ENCODE peak calls at places on chromosome 7, in eight cellular contexts. One of them, this sample, is unnamed.

GRCh38 chr7:98974205-98974604 is 95.9 kb downstream of the TRRAP start:
- DNase-seq in IMR-90: no peak
- DNase-seq in GM12892: no peak
- DNase-seq in transverse colon: no peak
- DNase-seq in H1: no peak
- DNase-seq in adrenal gland: no peak
- DNase-seq in esophagus squamous epithelium: no peak
- DNase-seq in A549: no peak
- DNase-seq in this sample: no peak

GRCh38 chr7:2660359-2661095 is 27.5 kb upstream of the AMZ1 start:
- DNase-seq in A549: no peak
- DNase-seq in H1: peak; percentile 71
- DNase-seq in GM12892: no peak
- DNase-seq in adrenal gland: no peak
- DNase-seq in transverse colon: no peak
- DNase-seq in esophagus squamous epithelium: no peak
- DNase-seq in IMR-90: no peak
- DNase-seq in this sample: no peak

GRCh38 chr7:30662431-30662939 is 19.8 kb downstream of the CRHR2 start:
- DNase-seq in GM12892: no peak
- DNase-seq in A549: no peak
- DNase-seq in H1: no peak
- DNase-seq in adrenal gland: no peak
- DNase-seq in esophagus squamous epithelium: no peak
- DNase-seq in IMR-90: no peak
- DNase-seq in transverse colon: no peak
- DNase-seq in this sample: no peak

GRCh38 chr7:91310829-91311460 is 46.7 kb downstream of the FZD1 start:
- DNase-seq in H1: no peak
- DNase-seq in IMR-90: peak; percentile 52
- DNase-seq in esophagus squamous epithelium: no peak
- DNase-seq in adrenal gland: no peak
- DNase-seq in A549: no peak
- DNase-seq in transverse colon: peak; percentile 9
- DNase-seq in GM12892: no peak
- DNase-seq in this sample: no peak

GRCh38 chr7:80876894-80877414 is 41.9 kb downstream of the SEMA3C start:
- DNase-seq in GM12892: no peak
- DNase-seq in esophagus squamous epithelium: no peak
- DNase-seq in H1: no peak
- DNase-seq in adrenal gland: no peak
- DNase-seq in transverse colon: peak; percentile 37
- DNase-seq in A549: peak; percentile 62
- DNase-seq in IMR-90: peak; percentile 56
- DNase-seq in this sample: no peak

GRCh38 chr7:46494026-46494425 is 573.0 kb upstream of the IGFBP3 start:
- DNase-seq in A549: no peak
- DNase-seq in transverse colon: no peak
- DNase-seq in H1: no peak
- DNase-seq in adrenal gland: no peak
- DNase-seq in GM12892: no peak
- DNase-seq in esophagus squamous epithelium: no peak
- DNase-seq in IMR-90: peak; percentile 66
- DNase-seq in this sample: no peak

GRCh38 chr7:137933270-137934017 is 68.4 kb downstream of the CREB3L2 start:
- DNase-seq in GM12892: no peak
- DNase-seq in A549: no peak
- DNase-seq in transverse colon: no peak
- DNase-seq in esophagus squamous epithelium: no peak
- DNase-seq in IMR-90: peak; percentile 83
- DNase-seq in adrenal gland: no peak
- DNase-seq in H1: no peak
- DNase-seq in this sample: no peak

GRCh38 chr7:33444501-33444900 is 315.1 kb downstream of the BBS9 start:
- DNase-seq in esophagus squamous epithelium: no peak
- DNase-seq in IMR-90: peak; percentile 65
- DNase-seq in transverse colon: no peak
- DNase-seq in H1: no peak
- DNase-seq in GM12892: no peak
- DNase-seq in A549: no peak
- DNase-seq in adrenal gland: no peak
- DNase-seq in this sample: no peak

GRCh38 chr7:5773661-5774086 is 7.8 kb downstream of the RNF216 start:
- DNase-seq in H1: no peak
- DNase-seq in IMR-90: peak; percentile 89
- DNase-seq in esophagus squamous epithelium: no peak
- DNase-seq in GM12892: no peak
- DNase-seq in transverse colon: no peak
- DNase-seq in adrenal gland: peak; percentile 67
- DNase-seq in A549: peak; percentile 55
- DNase-seq in this sample: peak; percentile 67

GRCh38 chr7:50367098-50367497 is 62.6 kb downstream of the IKZF1 start:
- DNase-seq in transverse colon: no peak
- DNase-seq in adrenal gland: no peak
- DNase-seq in IMR-90: no peak
- DNase-seq in GM12892: no peak
- DNase-seq in A549: no peak
- DNase-seq in H1: no peak
- DNase-seq in esophagus squamous epithelium: no peak
- DNase-seq in this sample: no peak

GRCh38 chr7:121994625-121995410 is 121.9 kb downstream of the PTPRZ1 start:
- DNase-seq in GM12892: peak; percentile 7
- DNase-seq in H1: peak; percentile 68
- DNase-seq in transverse colon: peak; percentile 50
- DNase-seq in esophagus squamous epithelium: no peak
- DNase-seq in IMR-90: peak; percentile 81
- DNase-seq in A549: peak; percentile 77
- DNase-seq in adrenal gland: peak; percentile 82
- DNase-seq in this sample: peak; percentile 22

GRCh38 chr7:91156326-91156725 is 107.9 kb upstream of the FZD1 start:
- DNase-seq in adrenal gland: no peak
- DNase-seq in transverse colon: no peak
- DNase-seq in GM12892: no peak
- DNase-seq in IMR-90: no peak
- DNase-seq in A549: no peak
- DNase-seq in esophagus squamous epithelium: no peak
- DNase-seq in H1: no peak
- DNase-seq in this sample: no peak

GRCh38 chr7:131077735-131078134 is 249.9 kb upstream of the MKLN1 start:
- DNase-seq in A549: no peak
- DNase-seq in transverse colon: no peak
- DNase-seq in esophagus squamous epithelium: no peak
- DNase-seq in H1: no peak
- DNase-seq in adrenal gland: no peak
- DNase-seq in IMR-90: no peak
- DNase-seq in GM12892: no peak
- DNase-seq in this sample: no peak

GRCh38 chr7:90579181-90579688 is 16.9 kb upstream of the CDK14 start:
- DNase-seq in esophagus squamous epithelium: no peak
- DNase-seq in transverse colon: no peak
- DNase-seq in IMR-90: peak; percentile 81
- DNase-seq in H1: no peak
- DNase-seq in adrenal gland: no peak
- DNase-seq in A549: no peak
- DNase-seq in GM12892: no peak
- DNase-seq in this sample: no peak

DNA sequence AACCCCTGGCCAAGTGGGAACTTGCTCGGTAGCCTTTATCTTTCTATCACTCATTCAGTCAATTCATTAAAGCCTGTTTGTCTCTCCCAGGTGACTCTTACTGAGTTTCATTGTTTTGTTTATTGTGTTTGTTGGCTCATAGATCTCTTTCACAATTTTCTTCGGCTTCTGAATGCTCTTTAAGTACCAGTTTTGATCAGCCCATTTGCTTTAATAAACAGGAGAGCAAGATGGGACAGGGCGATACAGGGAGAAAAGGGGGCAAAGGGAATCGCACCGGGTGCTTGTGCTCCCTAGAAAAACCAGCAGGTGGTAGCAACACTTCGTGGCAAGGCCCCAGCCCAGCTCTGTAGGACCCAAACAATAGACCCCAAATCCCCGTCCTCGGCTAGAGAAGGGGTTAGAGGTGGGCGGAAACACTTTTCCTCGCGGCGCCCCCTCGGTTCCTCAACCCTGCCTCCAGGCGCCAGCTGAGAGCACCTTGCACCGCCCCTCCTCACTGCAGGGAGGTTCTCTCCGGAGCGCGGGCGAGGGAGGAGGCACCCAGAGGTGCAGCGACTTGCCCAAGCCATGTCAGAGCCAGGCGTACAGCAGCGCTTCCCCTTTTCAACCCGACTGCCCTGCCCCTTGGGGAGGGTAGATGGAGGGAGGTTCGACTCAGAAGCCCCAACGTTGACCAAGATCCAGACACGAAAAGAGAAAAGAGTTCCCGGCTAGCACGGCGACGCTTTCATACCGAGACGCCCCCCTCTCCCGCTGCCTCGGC is 954 bp upstream of the EPHB6 start:
- DNase-seq in esophagus squamous epithelium: peak; percentile 57
- DNase-seq in A549: peak; percentile 63
- DNase-seq in GM12892: peak; percentile 80
- DNase-seq in IMR-90: peak; percentile 39
- DNase-seq in adrenal gland: peak; percentile 75
- DNase-seq in transverse colon: peak; percentile 70
- DNase-seq in H1: peak; percentile 72
- DNase-seq in this sample: peak; percentile 36
- TF ChIP-seq POLR2A in esophagus squamous epithelium: no peak
- TF ChIP-seq POLR2A in A549: no peak
- TF ChIP-seq POLR2A in GM12892: no peak
- TF ChIP-seq POLR2A in IMR-90: no peak
- TF ChIP-seq POLR2A in adrenal gland: no peak
- TF ChIP-seq POLR2A in transverse colon: no peak
- TF ChIP-seq POLR2A in H1: no peak
- TF ChIP-seq POLR2A in this sample: no peak

DNA sequence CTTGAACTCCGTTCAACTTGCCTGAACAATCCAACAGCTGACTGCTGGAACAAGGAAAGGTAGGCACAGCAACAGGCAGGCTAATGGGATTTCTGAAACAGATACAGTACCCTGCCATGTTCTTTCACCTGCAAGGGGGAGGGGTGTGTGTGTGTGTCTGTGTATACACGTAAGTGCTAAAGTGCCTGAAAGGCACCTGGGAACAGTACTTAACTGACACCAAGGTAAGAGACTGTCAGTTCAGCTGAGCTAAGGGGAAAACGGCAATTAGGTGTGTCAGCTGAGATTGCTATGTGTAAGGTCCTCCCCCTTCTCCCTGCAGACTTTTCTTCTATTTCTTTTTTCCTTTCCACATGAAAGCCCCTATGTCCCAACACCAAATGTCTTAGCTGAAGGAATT is 27.0 kb downstream of the NAMPT start:
- DNase-seq in GM12892: no peak
- DNase-seq in esophagus squamous epithelium: no peak
- DNase-seq in transverse colon: no peak
- DNase-seq in adrenal gland: no peak
- DNase-seq in H1: no peak
- DNase-seq in IMR-90: no peak
- DNase-seq in A549: no peak
- DNase-seq in this sample: no peak
- TF ChIP-seq POLR2A in GM12892: no peak
- TF ChIP-seq POLR2A in esophagus squamous epithelium: no peak
- TF ChIP-seq POLR2A in transverse colon: no peak
- TF ChIP-seq POLR2A in adrenal gland: no peak
- TF ChIP-seq POLR2A in H1: no peak
- TF ChIP-seq POLR2A in IMR-90: peak; percentile 38
- TF ChIP-seq POLR2A in A549: no peak
- TF ChIP-seq POLR2A in this sample: no peak

GRCh38 chr7:68050627-68051026 is 1054.0 kb downstream of the TYW1 start:
- DNase-seq in esophagus squamous epithelium: no peak
- DNase-seq in transverse colon: no peak
- DNase-seq in GM12892: no peak
- DNase-seq in adrenal gland: no peak
- DNase-seq in A549: no peak
- DNase-seq in IMR-90: no peak
- DNase-seq in H1: no peak
- DNase-seq in this sample: no peak
- TF ChIP-seq POLR2A in esophagus squamous epithelium: no peak
- TF ChIP-seq POLR2A in transverse colon: no peak
- TF ChIP-seq POLR2A in GM12892: no peak
- TF ChIP-seq POLR2A in adrenal gland: no peak
- TF ChIP-seq POLR2A in A549: no peak
- TF ChIP-seq POLR2A in IMR-90: no peak
- TF ChIP-seq POLR2A in H1: no peak
- TF ChIP-seq POLR2A in this sample: no peak

GRCh38 chr7:76293407-76293901 is 9.0 kb upstream of the HSPB1 start:
- DNase-seq in esophagus squamous epithelium: no peak
- DNase-seq in transverse colon: no peak
- DNase-seq in H1: no peak
- DNase-seq in GM12892: no peak
- DNase-seq in IMR-90: no peak
- DNase-seq in A549: no peak
- DNase-seq in adrenal gland: no peak
- DNase-seq in this sample: no peak

GRCh38 chr7:76291346-76292205 is 10.9 kb upstream of the HSPB1 start:
- DNase-seq in IMR-90: peak; percentile 99
- DNase-seq in A549: peak; percentile 96
- DNase-seq in H1: peak; percentile 99
- DNase-seq in adrenal gland: peak; percentile 98
- DNase-seq in esophagus squamous epithelium: peak; percentile 36
- DNase-seq in GM12892: peak; percentile 88
- DNase-seq in transverse colon: peak; percentile 92
- DNase-seq in this sample: peak; percentile 76

GRCh38 chr7:76292206-76292573 is 10.3 kb upstream of the HSPB1 start:
- DNase-seq in H1: no peak
- DNase-seq in esophagus squamous epithelium: no peak
- DNase-seq in transverse colon: no peak
- DNase-seq in GM12892: no peak
- DNase-seq in A549: no peak
- DNase-seq in adrenal gland: no peak
- DNase-seq in IMR-90: no peak
- DNase-seq in this sample: no peak

GRCh38 chr7:76296743-76297740 is 5.4 kb upstream of the HSPB1 start:
- DNase-seq in esophagus squamous epithelium: peak; percentile 6
- DNase-seq in transverse colon: peak; percentile 90
- DNase-seq in H1: no peak
- DNase-seq in A549: peak; percentile 69
- DNase-seq in GM12892: no peak
- DNase-seq in adrenal gland: no peak
- DNase-seq in IMR-90: peak; percentile 93
- DNase-seq in this sample: no peak

DNA sequence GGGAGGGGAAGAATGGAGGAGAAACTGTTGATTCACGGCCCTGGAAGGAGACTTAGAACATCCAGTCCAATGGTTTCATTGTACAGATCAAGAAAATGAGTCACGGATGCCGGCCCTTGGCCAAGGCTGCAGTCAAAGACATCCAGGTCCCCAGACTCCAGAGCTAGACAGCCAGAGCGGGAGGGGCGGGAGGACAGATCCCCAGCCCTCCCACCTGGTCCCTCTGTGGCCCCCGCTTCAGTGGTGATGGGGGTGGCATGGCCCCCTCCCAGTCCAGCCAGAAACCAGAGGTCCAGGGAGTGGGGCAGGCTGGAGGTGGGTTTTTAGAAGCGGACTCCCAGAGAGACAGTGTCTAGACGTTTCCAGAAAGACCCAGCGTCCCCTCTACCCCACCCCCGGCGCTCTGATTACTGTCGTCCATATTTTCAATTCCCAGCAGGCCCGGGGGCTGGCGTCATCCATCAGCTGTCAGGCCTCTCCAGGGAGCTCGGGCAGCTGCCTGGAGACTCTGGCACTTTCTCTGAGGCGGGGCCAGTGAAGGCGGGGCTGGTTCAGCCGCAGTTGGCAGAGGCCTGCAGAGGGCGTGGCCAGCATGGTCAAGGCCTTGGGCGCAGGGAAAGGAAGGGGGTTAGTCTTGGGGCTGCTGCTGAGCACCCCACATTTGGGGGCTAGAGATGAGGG is 8.0 kb upstream of the HSPB1 start:
- DNase-seq in transverse colon: peak; percentile 96
- DNase-seq in GM12892: no peak
- DNase-seq in adrenal gland: peak; percentile 99
- DNase-seq in esophagus squamous epithelium: peak; percentile 24
- DNase-seq in IMR-90: peak; percentile 93
- DNase-seq in H1: peak; percentile 87
- DNase-seq in A549: peak; percentile 96
- DNase-seq in this sample: peak; percentile 77
- TF ChIP-seq POLR2A in transverse colon: no peak
- TF ChIP-seq POLR2A in GM12892: no peak
- TF ChIP-seq POLR2A in adrenal gland: peak; percentile 76
- TF ChIP-seq POLR2A in esophagus squamous epithelium: peak; percentile 11
- TF ChIP-seq POLR2A in IMR-90: peak; percentile 56
- TF ChIP-seq POLR2A in H1: no peak
- TF ChIP-seq POLR2A in A549: peak; percentile 27
- TF ChIP-seq POLR2A in this sample: peak; percentile 51